ENCODE peak calls at places on chromosomes 6 and 20, in six cellular contexts. T, F, P, N, C and J are unnamed samples.

GRCh38 chr6:8462694-8463093 is 27.3 kb upstream of the SLC35B3 start:
- DNase-seq in C (no peak), P (no peak), F (no peak), T (no peak), N (no peak), J (no peak)

GRCh38 chr6:142819603-142820335 is 125.2 kb downstream of the HIVEP2 start:
- DNase-seq in P (peak; percentile 29), F (no peak), C (peak; percentile 35), N (no peak), T (peak; percentile 66), J (no peak)

GRCh38 chr6:168895102-168895812 is 358.4 kb downstream of the THBS2 start:
- DNase-seq in T (peak; percentile 81), P (peak; percentile 71), C (peak; percentile 72), F (peak; percentile 68), N (peak; percentile 61), J (peak; percentile 87)

GRCh38 chr6:34982424-34982852 is 93.4 kb downstream of the ANKS1A start:
- DNase-seq in P (no peak), F (peak; percentile 21), T (no peak), N (no peak), C (peak; percentile 33), J (no peak)

GRCh38 chr6:100883347-100883746 is 2.2 kb upstream of the ASCC3 start:
- DNase-seq in T (no peak), C (no peak), P (no peak), N (no peak), F (no peak), J (no peak)

GRCh38 chr20:63698739-63699465 is 2.5 kb downstream of the TNFRSF6B start:
- DNase-seq in P (no peak), C (peak; percentile 84), N (no peak), T (no peak), F (peak; percentile 86), J (peak; percentile 96)

GRCh38 chr20:23641936-23642751 is 4.4 kb upstream of the CST3 start:
- DNase-seq in C (peak; percentile 89), P (no peak), N (no peak), F (peak; percentile 55), T (peak; percentile 30), J (peak; percentile 53)

GRCh38 chr6:16145038-16145437 is 16.2 kb downstream of the MYLIP start:
- DNase-seq in N (no peak), T (no peak), P (no peak), F (no peak), C (no peak), J (no peak)

GRCh38 chr6:84304881-84305280 is 77.4 kb upstream of the CEP162 start:
- DNase-seq in N (no peak), C (no peak), P (no peak), T (no peak), F (no peak), J (no peak)

GRCh38 chr6:42050897-42051653 is 751 bp downstream of the TAF8 start:
- DNase-seq in N (no peak), C (no peak), T (no peak), P (no peak), F (no peak), J (no peak)

GRCh38 chr6:43221774-43222101 is 7.5 kb downstream of the DNPH1 start:
- DNase-seq in T (no peak), F (no peak), P (no peak), C (no peak), N (no peak), J (no peak)

GRCh38 chr20:19361801-19362200 is 149.4 kb downstream of the SLC24A3 start:
- DNase-seq in T (no peak), N (no peak), P (no peak), C (no peak), F (no peak), J (no peak)

GRCh38 chr20:48910360-48910781 is 11.1 kb upstream of the ARFGEF2 start:
- DNase-seq in T (no peak), P (peak; percentile 17), C (peak; percentile 41), N (no peak), F (peak; percentile 47), J (no peak)

GRCh38 chr20:48153523-48153922 is 368.2 kb upstream of the SULF2 start:
- DNase-seq in T (peak; percentile 72), C (no peak), P (no peak), N (no peak), F (no peak), J (peak; percentile 40)

GRCh38 chr20:17538517-17539170 is 7.5 kb upstream of the BFSP1 start:
- DNase-seq in C (no peak), F (peak; percentile 58), T (no peak), P (no peak), N (no peak), J (no peak)

GRCh38 chr6:2738373-2738979 is 12.2 kb downstream of the MYLK4 start:
- DNase-seq in C (peak; percentile 74), F (peak; percentile 66), P (peak; percentile 36), N (no peak), T (peak; percentile 43), J (peak; percentile 35)

GRCh38 chr20:61549865-61550264 is 297.8 kb downstream of the CDH4 start:
- DNase-seq in T (no peak), C (no peak), N (no peak), F (no peak), P (no peak), J (no peak)

GRCh38 chr6:87828044-87828443 is 126.0 kb upstream of the AKIRIN2 start:
- DNase-seq in N (no peak), P (no peak), C (no peak), F (no peak), T (no peak), J (no peak)

GRCh38 chr6:16472349-16473069 is 234.1 kb downstream of the GMPR start:
- DNase-seq in P (no peak), F (peak; percentile 46), N (no peak), C (peak; percentile 89), T (no peak), J (peak; percentile 12)

GRCh38 chr20:31721408-31722332 is 998 bp downstream of the BCL2L1 start:
- DNase-seq in T (peak; percentile 50), C (no peak), P (no peak), F (no peak), N (no peak), J (no peak)

GRCh38 chr6:164144316-164144715 is 729.8 kb downstream of the QKI start:
- DNase-seq in C (no peak), F (no peak), T (no peak), P (no peak), N (no peak), J (no peak)

DNA sequence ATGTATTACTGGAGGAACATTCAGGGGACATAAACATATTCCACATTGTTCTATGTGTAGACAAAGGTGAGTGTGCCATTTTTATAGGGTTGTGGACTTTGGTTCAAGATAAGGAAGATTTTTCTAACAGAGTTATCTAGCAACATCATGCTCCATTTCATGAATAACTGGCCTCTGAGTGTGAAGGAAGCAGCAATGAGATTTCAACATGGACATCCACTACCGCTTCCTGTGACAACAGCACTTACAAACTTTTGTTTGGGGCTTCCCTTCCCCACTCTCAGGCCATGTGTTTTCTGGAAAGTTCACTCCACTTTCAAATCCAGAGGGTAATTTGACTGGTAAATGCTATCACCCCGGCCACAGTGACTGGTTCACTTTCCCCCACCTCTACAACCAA is 38.1 kb upstream of the PROKR2 start:
- DNase-seq in P (no peak), F (peak; percentile 11), C (no peak), T (no peak), N (no peak), J (no peak)
- H3K27ac ChIP-seq in P (no peak overlapping the region), F (peak overlapping the region; percentile 76), C (no peak overlapping the region), T (no peak overlapping the region), N (no peak overlapping the region), J (no peak overlapping the region)

GRCh38 chr6:37698264-37699137 is 818 bp upstream of the MDGA1 start:
- DNase-seq in N (no peak), C (peak; percentile 53), P (peak; percentile 37), T (peak; percentile 66), F (no peak), J (peak; percentile 32)
- TF ChIP-seq CTCF in N (peak; percentile 9), C (no peak), P (no peak), T (no peak), F (no peak), J (no peak)

DNA sequence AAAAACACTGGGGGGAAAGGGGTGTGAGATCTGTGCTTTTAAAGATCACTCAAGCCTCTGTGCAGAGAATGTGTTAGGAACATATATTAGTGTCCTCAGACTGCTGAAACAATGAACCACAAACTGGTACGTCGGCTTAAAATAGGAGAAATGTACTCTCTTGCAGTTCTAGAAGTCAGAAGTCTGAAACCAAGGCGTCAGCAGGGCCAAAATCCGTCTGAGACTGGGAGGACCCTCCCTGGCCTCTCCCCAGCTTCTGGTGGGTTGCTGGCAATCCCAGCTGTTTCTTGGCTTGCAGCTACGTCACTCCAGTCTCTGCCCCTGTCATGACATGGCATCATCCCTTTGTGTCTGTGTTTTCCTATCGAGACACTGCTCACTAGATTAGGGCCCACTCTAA is 3.9 kb downstream of the CDH26 start:
- DNase-seq in C (no peak), T (no peak), F (no peak), N (no peak), P (no peak), J (no peak)
- H3K27ac ChIP-seq in C (no peak overlapping the region), T (no peak overlapping the region), F (no peak overlapping the region), N (no peak overlapping the region), P (no peak overlapping the region), J (no peak overlapping the region)

GRCh38 chr6:109455502-109456282 is at the start of gene MICAL1:
- DNase-seq in C (peak; percentile 53), N (peak; percentile 54), F (peak; percentile 38), T (peak; percentile 83), P (peak; percentile 62), J (peak; percentile 65)
- TF ChIP-seq CTCF in C (no peak), N (peak; percentile 36), F (peak; percentile 58), T (peak; percentile 50), P (no peak), J (no peak)

GRCh38 chr20:59676126-59676876 is 72.0 kb downstream of the PHACTR3 start:
- DNase-seq in T (no peak), N (no peak), F (no peak), P (no peak), C (no peak), J (no peak)
- H3K27ac ChIP-seq in T (no peak overlapping the region), N (no peak overlapping the region), F (no peak overlapping the region), P (no peak overlapping the region), C (no peak overlapping the region), J (no peak overlapping the region)

GRCh38 chr20:59940129-59940955 is at the start of the genes FAM217B and PPP1R3D:
- DNase-seq in C (peak; percentile 97), T (peak; percentile 93), N (peak; percentile 96), F (peak; percentile 98), P (peak; percentile 79), J (peak; percentile 99)
- TF ChIP-seq CTCF in C (no peak), T (peak; percentile 44), N (peak; percentile 22), F (no peak), P (no peak), J (peak; percentile 11)